ENCODE peak calls at places on chromosomes 7 and 10, in five cellular contexts. Z is T follicular helper cell; C is transverse colon; T is NCI-H2029; G is stimulated activated naive CD4-positive, alpha-beta T cell. S is an unnamed sample.

GRCh38 chr10:78211476-78212110 is 177.9 kb downstream of the RPS24 start:
- DNase-seq in C (no peak), T (peak; percentile 8), G (no peak), Z (no peak), S (peak; percentile 33)

GRCh38 chr10:5518143-5518542 is 6.6 kb upstream of the CALML3 start:
- DNase-seq in G (no peak), Z (no peak), C (peak; percentile 42), T (peak; percentile 80), S (no peak)

GRCh38 chr7:133572087-133572486 is 319.2 kb downstream of the EXOC4 start:
- DNase-seq in Z (no peak), G (no peak), T (no peak), C (no peak), S (no peak)

GRCh38 chr10:103645141-103646054 is 151.9 kb downstream of the NEURL1 start:
- DNase-seq in C (peak; percentile 59), Z (no peak), G (no peak), T (no peak), S (no peak)

GRCh38 chr7:1919539-1920265 is 249.6 kb downstream of the ELFN1 start:
- DNase-seq in C (peak; percentile 33), Z (no peak), G (no peak), T (no peak), S (no peak)

GRCh38 chr10:106401161-106401560 is 763.3 kb downstream of the SORCS1 start:
- DNase-seq in C (no peak), T (no peak), Z (no peak), G (no peak), S (no peak)

GRCh38 chr10:60192986-60193385 is 196.7 kb downstream of the ANK3 start:
- DNase-seq in Z (no peak), C (no peak), T (no peak), G (no peak), S (no peak)

GRCh38 chr10:127563718-127564553 is 14.8 kb downstream of the NPS start:
- DNase-seq in G (no peak), C (peak; percentile 21), T (no peak), Z (no peak), S (peak; percentile 55)

GRCh38 chr10:93115661-93116383 is 42.1 kb downstream of the CYP26A1 start:
- DNase-seq in Z (peak; percentile 60), T (peak; percentile 0), G (peak; percentile 66), C (peak; percentile 75), S (peak; percentile 80)

GRCh38 chr10:72248477-72249151 is 25.1 kb upstream of the DDIT4 start:
- DNase-seq in T (no peak), C (peak; percentile 90), G (peak; percentile 63), Z (peak; percentile 48), S (peak; percentile 89)

GRCh38 chr7:82528577-82529305 is 85.2 kb upstream of the CACNA2D1 start:
- DNase-seq in T (no peak), G (no peak), C (no peak), Z (no peak), S (no peak)

GRCh38 chr7:123994449-123994848 is 38.4 kb downstream of the TMEM229A start:
- DNase-seq in Z (no peak), C (no peak), T (no peak), G (no peak), S (no peak)

GRCh38 chr10:2460846-2461245 is 606.5 kb upstream of the PFKP start:
- DNase-seq in C (no peak), Z (no peak), T (no peak), G (no peak), S (no peak)

GRCh38 chr10:123561145-123561448 is 105.1 kb upstream of the GPR26 start:
- DNase-seq in G (no peak), C (no peak), Z (no peak), T (no peak), S (no peak)

GRCh38 chr10:63666836-63667383 is 145.7 kb downstream of the REEP3 start:
- DNase-seq in Z (no peak), T (no peak), C (no peak), G (no peak), S (no peak)

GRCh38 chr10:115022754-115023153 is 70.4 kb upstream of the ATRNL1 start:
- DNase-seq in Z (no peak), G (no peak), C (no peak), T (no peak), S (no peak)

GRCh38 chr10:3941676-3942075 is 156.7 kb upstream of the KLF6 start:
- DNase-seq in Z (no peak), G (no peak), C (no peak), T (no peak), S (no peak)

GRCh38 chr7:128679920-128680319 is 7.8 kb downstream of the GARIN1A start:
- DNase-seq in G (no peak), C (no peak), Z (no peak), T (no peak), S (no peak)

GRCh38 chr10:131891196-131891928 is 9.4 kb upstream of the PPP2R2D start:
- DNase-seq in Z (no peak), G (no peak), C (no peak), T (no peak), S (no peak)

GRCh38 chr10:70599791-70600190 is 2.8 kb downstream of the PRF1 start:
- DNase-seq in Z (no peak), C (no peak), T (no peak), G (no peak), S (no peak)

GRCh38 chr10:88232029-88232895 is 350.9 kb downstream of the RNLS start:
- DNase-seq in T (no peak), Z (no peak), G (no peak), C (peak; percentile 42), S (no peak)

GRCh38 chr7:107234436-107234835 is 65.6 kb downstream of the HBP1 start:
- DNase-seq in C (no peak), G (no peak), Z (no peak), T (no peak), S (no peak)

GRCh38 chr10:50846753-50847152 is 38.7 kb downstream of the A1CF start:
- DNase-seq in Z (no peak), C (no peak), T (no peak), G (no peak), S (no peak)

GRCh38 chr7:65846008-65846570 is 26.8 kb upstream of the VKORC1L1 start:
- DNase-seq in C (peak; percentile 10), Z (no peak), G (no peak), T (no peak), S (no peak)

GRCh38 chr10:98299341-98299740 is 31.3 kb upstream of the LOXL4 start:
- DNase-seq in G (no peak), C (no peak), T (no peak), Z (no peak), S (no peak)

GRCh38 chr10:14008648-14009072 is 322.1 kb downstream of the FRMD4A start:
- DNase-seq in Z (no peak), C (no peak), T (no peak), G (no peak), S (no peak)

GRCh38 chr7:118590107-118590506 is 365.6 kb downstream of the ANKRD7 start:
- DNase-seq in G (no peak), C (no peak), T (no peak), Z (no peak), S (peak; percentile 38)

GRCh38 chr10:118027397-118027796 is 19.3 kb downstream of the RAB11FIP2 start:
- DNase-seq in G (no peak), C (no peak), T (no peak), Z (no peak), S (no peak)

GRCh38 chr10:3622845-3623621 is 162.0 kb downstream of the KLF6 start:
- DNase-seq in G (no peak), C (no peak), Z (no peak), T (no peak), S (peak; percentile 55)

GRCh38 chr10:109931153-109931552 is 7.8 kb upstream of the XPNPEP1 start:
- DNase-seq in C (no peak), G (no peak), T (no peak), Z (no peak), S (no peak)

GRCh38 chr10:50561266-50561665 is 62.5 kb downstream of the SGMS1 start:
- DNase-seq in T (no peak), G (no peak), C (no peak), Z (no peak), S (no peak)

GRCh38 chr10:58892039-58892665 is 284.3 kb upstream of the PHYHIPL start:
- DNase-seq in T (no peak), Z (no peak), C (no peak), G (no peak), S (no peak)

GRCh38 chr7:157501576-157501975 is 164.8 kb downstream of the DNAJB6 start:
- DNase-seq in C (no peak), T (no peak), Z (peak; percentile 42), G (no peak), S (no peak)

GRCh38 chr10:84696610-84697009 is 368.2 kb downstream of the CCSER2 start:
- DNase-seq in T (no peak), G (no peak), Z (no peak), C (no peak), S (no peak)

GRCh38 chr7:48114115-48114514 is 25.1 kb downstream of the UPP1 start:
- DNase-seq in T (no peak), Z (no peak), G (no peak), C (no peak), S (no peak)

S was measured in activated CD8-positive, alpha-beta T cell treated with anti-CD3 and anti-CD28 coated beads for 36 hours.